ENCODE peak calls at places on chromosomes 1 and 21, in seven cellular contexts. Q, Z, I, U, B, O and M are unnamed samples.

GRCh38 chr1:33878392-33878791 is 14.5 kb downstream of the HMGB4 start:
- DNase-seq in Q (no peak), Z (no peak), I (no peak), U (no peak), B (no peak), O (no peak), M (no peak)

GRCh38 chr1:71881611-71882010 is 400.7 kb downstream of the NEGR1 start:
- DNase-seq in Q (no peak), Z (no peak), I (no peak), U (no peak), B (no peak), O (no peak), M (peak)

GRCh38 chr1:53139911-53140310 is 2.5 kb downstream of the SLC1A7 start:
- DNase-seq in Q (no peak), Z (no peak), I (no peak), U (peak), B (no peak), O (peak), M (peak)

GRCh38 chr1:178683304-178683703 is 41.7 kb upstream of the RALGPS2 start:
- DNase-seq in Q (no peak), Z (no peak), I (no peak), U (no peak), B (no peak), O (no peak), M (no peak)

GRCh38 chr1:221887091-221887746 is 145.3 kb upstream of the DUSP10 start:
- DNase-seq in Q (no peak), Z (no peak), I (peak), U (peak), B (peak), O (peak), M (peak)

GRCh38 chr21:34345091-34345871 is 18.5 kb upstream of the KCNE2 start:
- DNase-seq in Q (no peak), Z (no peak), I (no peak), U (no peak), B (no peak), O (no peak), M (no peak)

GRCh38 chr1:3275471-3276340 is 178.8 kb upstream of the ARHGEF16 start:
- DNase-seq in Q (no peak), Z (no peak), I (peak), U (no peak), B (no peak), O (no peak), M (peak)

GRCh38 chr1:243234978-243235657 is 20.0 kb downstream of the CEP170 start:
- DNase-seq in Q (no peak), Z (no peak), I (no peak), U (no peak), B (no peak), O (no peak), M (peak)

GRCh38 chr1:26318338-26319064 is 743 bp downstream of the CD52 start:
- DNase-seq in Q (peak), Z (no peak), I (no peak), U (no peak), B (no peak), O (no peak), M (no peak)

GRCh38 chr1:151325231-151325630 is 2.0 kb downstream of the PI4KB start:
- DNase-seq in Q (no peak), Z (no peak), I (no peak), U (no peak), B (no peak), O (peak), M (no peak)

GRCh38 chr1:66300986-66301451 is 232.9 kb upstream of the SGIP1 start:
- DNase-seq in Q (no peak), Z (no peak), I (no peak), U (no peak), B (no peak), O (no peak), M (peak)

GRCh38 chr1:76203132-76203531 is 128.6 kb downstream of the ST6GALNAC3 start:
- DNase-seq in Q (no peak), Z (no peak), I (no peak), U (no peak), B (no peak), O (no peak), M (no peak)

GRCh38 chr1:7549277-7549676 is 221.8 kb upstream of the VAMP3 start:
- DNase-seq in Q (no peak), Z (no peak), I (no peak), U (peak), B (no peak), O (peak), M (peak)

GRCh38 chr1:178134061-178134460 is 40.2 kb downstream of the RASAL2 start:
- DNase-seq in Q (no peak), Z (no peak), I (no peak), U (peak), B (no peak), O (peak), M (peak)

GRCh38 chr1:226201029-226201593 is 14.6 kb upstream of the ACBD3 start:
- DNase-seq in Q (no peak), Z (peak), I (no peak), U (peak), B (no peak), O (peak), M (peak)

GRCh38 chr1:211951856-211952255 is 83.5 kb downstream of the INTS7 start:
- DNase-seq in Q (no peak), Z (no peak), I (no peak), U (peak), B (no peak), O (peak), M (peak)

GRCh38 chr1:234702342-234703000 is 92.5 kb upstream of the IRF2BP2 start:
- DNase-seq in Q (no peak), Z (no peak), I (no peak), U (no peak), B (peak), O (no peak), M (peak)

GRCh38 chr21:29523646-29524045 is 224.9 kb downstream of the BACH1 start:
- DNase-seq in Q (no peak), Z (no peak), I (no peak), U (no peak), B (peak), O (no peak), M (peak)

GRCh38 chr1:29657816-29658215 is 421.5 kb downstream of the PTPRU start:
- DNase-seq in Q (no peak), Z (no peak), I (no peak), U (no peak), B (no peak), O (no peak), M (no peak)

GRCh38 chr1:53392460-53392859 is 64.6 kb upstream of the LRP8 start:
- DNase-seq in Q (peak), Z (no peak), I (no peak), U (no peak), B (no peak), O (no peak), M (no peak)

GRCh38 chr1:192709544-192709943 is 73.6 kb downstream of the RGS13 start:
- DNase-seq in Q (no peak), Z (peak), I (no peak), U (no peak), B (no peak), O (peak), M (no peak)

GRCh38 chr1:100629391-100629790 is 90.2 kb upstream of the VCAM1 start:
- DNase-seq in Q (no peak), Z (no peak), I (no peak), U (no peak), B (no peak), O (peak), M (no peak)

GRCh38 chr1:23344987-23345472 is 946 bp upstream of the HNRNPR start:
- DNase-seq in Q (no peak), Z (peak), I (no peak), U (no peak), B (no peak), O (no peak), M (no peak)

GRCh38 chr21:36882776-36883175 is 83.7 kb downstream of the HLCS start:
- DNase-seq in Q (no peak), Z (no peak), I (no peak), U (peak), B (no peak), O (peak), M (peak)

GRCh38 chr1:103156966-103157365 is 48.6 kb upstream of the COL11A1 start:
- DNase-seq in Q (no peak), Z (no peak), I (no peak), U (no peak), B (no peak), O (peak), M (peak)

GRCh38 chr1:43388021-43388575 is 1.5 kb downstream of the MED8 start:
- DNase-seq in Q (no peak), Z (no peak), I (no peak), U (peak), B (no peak), O (peak), M (peak)

GRCh38 chr1:94940738-94941137 is 13.8 kb upstream of the CNN3 start:
- DNase-seq in Q (no peak), Z (no peak), I (no peak), U (peak), B (no peak), O (no peak), M (no peak)

GRCh38 chr1:245341738-245342137 is 187.0 kb downstream of the KIF26B start:
- DNase-seq in Q (no peak), Z (no peak), I (no peak), U (no peak), B (no peak), O (no peak), M (no peak)

GRCh38 chr1:113199718-113200455 is 126.9 kb downstream of the LRIG2 start:
- DNase-seq in Q (no peak), Z (no peak), I (no peak), U (peak), B (no peak), O (no peak), M (no peak)

GRCh38 chr1:55718758-55719671 is 503.9 kb upstream of the USP24 start:
- DNase-seq in Q (no peak), Z (no peak), I (peak), U (peak), B (no peak), O (peak), M (peak)

GRCh38 chr1:216809649-216810048 is 86.4 kb upstream of the ESRRG start:
- DNase-seq in Q (no peak), Z (no peak), I (no peak), U (no peak), B (no peak), O (no peak), M (no peak)

GRCh38 chr21:18164933-18165332 is 79.7 kb upstream of the CHODL start:
- DNase-seq in Q (no peak), Z (peak), I (no peak), U (peak), B (no peak), O (no peak), M (no peak)

GRCh38 chr1:52842643-52843310 is at the start of gene ZYG11A:
- DNase-seq in Q (peak), Z (peak), I (no peak), U (peak), B (peak), O (peak), M (peak)

GRCh38 chr1:217506878-217507277 is 124.0 kb downstream of the GPATCH2 start:
- DNase-seq in Q (no peak), Z (no peak), I (no peak), U (peak), B (no peak), O (peak), M (no peak)

GRCh38 chr1:169892819-169893644 is 664 bp downstream of the SCYL3 start:
- DNase-seq in Q (no peak), Z (peak), I (no peak), U (peak), B (peak), O (peak), M (peak)
- H3K4me3 ChIP-seq in Q (peak), Z (peak), I (peak), U (peak), B (peak), O (peak), M (peak)

DNA sequence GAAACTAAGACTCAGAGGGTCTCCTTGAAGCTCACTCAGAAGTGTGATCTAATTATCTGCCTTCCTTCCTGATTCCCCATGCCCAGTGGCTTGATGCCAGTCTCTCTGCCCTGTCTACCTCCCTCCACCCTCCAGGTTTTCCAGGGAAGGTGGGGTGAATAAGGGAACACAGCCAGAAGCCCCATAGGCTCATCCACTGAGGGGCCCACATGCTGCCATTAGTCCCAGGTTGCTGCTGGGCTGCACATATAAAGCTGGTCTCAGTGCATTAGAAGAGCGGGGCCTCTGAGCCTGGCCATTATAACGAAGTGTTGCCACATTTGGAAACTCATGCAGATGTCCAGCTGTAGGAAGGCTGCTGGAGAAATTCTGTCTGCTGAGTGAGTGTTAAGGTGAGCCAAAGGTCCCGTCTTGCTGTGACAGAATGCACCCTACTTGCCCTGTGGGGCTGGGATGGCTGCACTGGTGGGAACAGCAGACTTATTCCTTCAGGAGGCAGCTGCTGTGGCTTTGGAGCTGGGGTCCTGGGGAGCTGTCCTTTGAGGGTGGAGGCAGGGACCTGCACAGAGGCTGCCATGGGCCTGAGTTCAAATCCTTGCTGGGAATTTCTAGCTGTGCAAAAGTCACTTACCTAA is 2.9 kb downstream of the ADORA1 start:
- DNase-seq in Q (no peak), Z (no peak), I (no peak), U (no peak), B (no peak), O (no peak), M (no peak)
- H3K4me3 ChIP-seq in Q (no peak), Z (no peak), I (no peak), U (no peak), B (no peak), O (no peak), M (no peak)

GRCh38 chr1:9590945-9591668 is 2.4 kb downstream of the TMEM201 start:
- DNase-seq in Q (peak), Z (peak), I (no peak), U (no peak), B (no peak), O (no peak), M (no peak)
- H3K4me3 ChIP-seq in Q (no peak), Z (peak), I (no peak), U (no peak), B (no peak), O (no peak), M (no peak)

DNA sequence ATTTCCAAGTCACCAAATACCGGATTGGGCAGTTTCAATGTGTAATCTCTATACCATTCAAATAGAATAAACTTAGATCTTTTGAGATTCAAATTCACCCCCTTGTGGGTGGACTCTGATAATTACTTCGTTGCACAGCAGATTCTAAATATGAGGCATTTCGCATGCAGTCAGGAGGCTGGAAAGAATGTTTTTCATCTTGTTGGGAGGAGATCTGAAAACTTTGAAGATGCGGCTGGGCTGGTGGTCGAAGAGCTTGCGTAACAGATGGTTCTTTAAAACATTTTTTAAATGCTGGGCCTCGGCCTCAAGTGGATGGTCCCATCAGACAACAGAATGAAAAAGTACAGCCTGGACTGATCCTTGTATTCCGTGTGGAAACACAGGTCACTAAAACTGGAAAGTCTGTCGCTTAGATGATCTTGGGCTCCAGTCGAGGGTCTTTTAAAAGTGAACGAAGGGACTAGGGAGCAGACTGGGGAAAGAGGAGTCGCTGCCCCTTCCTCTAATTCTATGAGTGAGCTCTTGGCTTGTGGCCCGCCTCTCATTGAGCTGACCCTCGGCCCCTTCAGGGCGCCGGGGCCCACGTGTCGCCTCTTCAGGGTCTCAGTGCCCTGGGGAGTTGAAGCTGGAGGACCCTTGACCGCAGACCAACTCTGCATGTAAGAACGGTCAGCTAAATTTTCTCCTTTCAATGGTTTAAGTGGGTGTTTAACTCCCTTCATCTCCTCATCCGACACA is 10.6 kb downstream of the NR5A2 start:
- DNase-seq in Q (no peak), Z (no peak), I (no peak), U (no peak), B (no peak), O (no peak), M (no peak)
- H3K4me3 ChIP-seq in Q (no peak), Z (peak), I (no peak), U (no peak), B (no peak), O (no peak), M (no peak)